ENCODE peak calls at places on chromosome 3, in five cellular contexts. M is H54, H is heart left ventricle, P is suprapubic skin, J is vagina. W is an unnamed sample.
A peak's percentile ranks its signal among the peaks of the same experiment; 100 is the strongest.

GRCh38 chr3:139303216-139303615 is 40.6 kb upstream of the MRPS22 start:
- DNase-seq in M (no peak), J (no peak), H (no peak), P (no peak), W (no peak)

GRCh38 chr3:193903976-193904375 is 232.0 kb upstream of the HES1 start:
- DNase-seq in H (no peak), J (peak; percentile 4), P (no peak), M (no peak), W (no peak)

GRCh38 chr3:139182143-139182542 is 137.5 kb upstream of the PRR23C start:
- DNase-seq in J (no peak), M (no peak), H (no peak), P (no peak), W (no peak)

GRCh38 chr3:25603703-25604102 is 61.0 kb downstream of the TOP2B start:
- DNase-seq in H (no peak), M (no peak), P (no peak), J (no peak), W (no peak)

GRCh38 chr3:112770026-112770626 is 76.5 kb downstream of the CD200R1L start:
- DNase-seq in J (no peak), P (no peak), M (no peak), H (no peak), W (no peak)

GRCh38 chr3:8739757-8740508 is 6.3 kb downstream of the CAV3 start:
- DNase-seq in H (no peak), P (peak; percentile 57), J (no peak), M (peak; percentile 82), W (no peak)

GRCh38 chr3:71425491-71426071 is 157.9 kb downstream of the FOXP1 start:
- DNase-seq in P (no peak), H (no peak), M (peak; percentile 70), J (no peak), W (no peak)

GRCh38 chr3:143016321-143016972 is 15.1 kb downstream of the U2SURP start:
- DNase-seq in P (no peak), M (no peak), J (no peak), H (no peak), W (no peak)

GRCh38 chr3:27575509-27575908 is 91.3 kb upstream of the SLC4A7 start:
- DNase-seq in M (no peak), P (no peak), H (no peak), J (no peak), W (no peak)

GRCh38 chr3:100600181-100601042 is 9.0 kb upstream of the ADGRG7 start:
- DNase-seq in J (no peak), M (no peak), P (no peak), H (no peak), W (no peak)

GRCh38 chr3:33612641-33613040 is 105.4 kb downstream of the CLASP2 start:
- DNase-seq in M (no peak), J (no peak), H (no peak), P (no peak), W (no peak)

GRCh38 chr3:62462790-62463186 is 89.4 kb upstream of the FEZF2 start:
- DNase-seq in M (no peak), J (no peak), P (no peak), H (no peak), W (no peak)

GRCh38 chr3:143134446-143134845 is 14.9 kb downstream of the CHST2 start:
- DNase-seq in P (no peak), H (no peak), J (no peak), M (no peak), W (no peak)

GRCh38 chr3:185878920-185879319 is 54.1 kb upstream of the IGF2BP2 start:
- DNase-seq in J (no peak), P (no peak), M (peak; percentile 30), H (no peak), W (no peak)

GRCh38 chr3:168517514-168518071 is 421.9 kb upstream of the GOLIM4 start:
- DNase-seq in M (no peak), J (no peak), H (no peak), P (no peak), W (no peak)

GRCh38 chr3:126414961-126415660 is 20.4 kb downstream of the CFAP100 start:
- DNase-seq in M (no peak), J (no peak), H (no peak), P (peak; percentile 71), W (no peak)

GRCh38 chr3:196238612-196239190 is 22.4 kb downstream of the SLC51A start:
- DNase-seq in P (no peak), H (no peak), J (no peak), M (no peak), W (no peak)

GRCh38 chr3:51243919-51244318 is 141.2 kb upstream of the MANF start:
- DNase-seq in H (no peak), J (no peak), M (no peak), P (no peak), W (no peak)

GRCh38 chr3:136305879-136306278 is 55.7 kb downstream of the PCCB start:
- DNase-seq in M (peak; percentile 36), J (no peak), H (no peak), P (no peak), W (no peak)

GRCh38 chr3:126106336-126107202 is 22.6 kb upstream of the SLC41A3 start:
- DNase-seq in M (no peak), P (no peak), H (no peak), J (no peak), W (no peak)

GRCh38 chr3:177898185-177898584 is 638.1 kb upstream of the KCNMB2 start:
- DNase-seq in P (no peak), H (no peak), M (no peak), J (no peak), W (no peak)

GRCh38 chr3:194870394-194871110 is 184.9 kb downstream of the FAM43A start:
- DNase-seq in P (peak; percentile 67), M (peak; percentile 28), J (no peak), H (peak; percentile 54), W (no peak)

GRCh38 chr3:126340081-126340511 is 17.1 kb downstream of the KLF15 start:
- DNase-seq in J (no peak), M (no peak), H (peak; percentile 24), P (peak; percentile 58), W (peak; percentile 17)

GRCh38 chr3:69197922-69198540 is 75.6 kb upstream of the LMOD3 start:
- DNase-seq in P (no peak), M (no peak), H (no peak), J (no peak), W (no peak)

GRCh38 chr3:11548721-11549131 is 95.0 kb downstream of the VGLL4 start:
- DNase-seq in H (peak; percentile 41), J (no peak), M (peak; percentile 69), P (no peak), W (peak; percentile 20)

GRCh38 chr3:120649735-120650705 is 32.0 kb downstream of the HGD start:
- DNase-seq in J (no peak), P (no peak), M (no peak), H (no peak), W (no peak)

GRCh38 chr3:143700431-143700975 is 147.8 kb downstream of the SLC9A9 start:
- DNase-seq in J (no peak), M (no peak), H (no peak), P (no peak), W (no peak)

GRCh38 chr3:182795383-182795782 is 2.1 kb downstream of the ATP11B start:
- DNase-seq in J (no peak), H (no peak), P (no peak), M (peak; percentile 12), W (peak; percentile 36)

GRCh38 chr3:167406876-167407492 is 26.9 kb upstream of the ZBBX start:
- DNase-seq in H (no peak), J (no peak), P (no peak), M (peak; percentile 43), W (no peak)

GRCh38 chr3:25663324-25664065 is 1.2 kb downstream of the TOP2B start:
- DNase-seq in H (no peak), P (no peak), J (no peak), M (no peak), W (peak; percentile 32)

GRCh38 chr3:119314821-119315220 is 20.6 kb downstream of the ARHGAP31 start:
- DNase-seq in J (no peak), H (no peak), M (no peak), P (no peak), W (no peak)

DNA sequence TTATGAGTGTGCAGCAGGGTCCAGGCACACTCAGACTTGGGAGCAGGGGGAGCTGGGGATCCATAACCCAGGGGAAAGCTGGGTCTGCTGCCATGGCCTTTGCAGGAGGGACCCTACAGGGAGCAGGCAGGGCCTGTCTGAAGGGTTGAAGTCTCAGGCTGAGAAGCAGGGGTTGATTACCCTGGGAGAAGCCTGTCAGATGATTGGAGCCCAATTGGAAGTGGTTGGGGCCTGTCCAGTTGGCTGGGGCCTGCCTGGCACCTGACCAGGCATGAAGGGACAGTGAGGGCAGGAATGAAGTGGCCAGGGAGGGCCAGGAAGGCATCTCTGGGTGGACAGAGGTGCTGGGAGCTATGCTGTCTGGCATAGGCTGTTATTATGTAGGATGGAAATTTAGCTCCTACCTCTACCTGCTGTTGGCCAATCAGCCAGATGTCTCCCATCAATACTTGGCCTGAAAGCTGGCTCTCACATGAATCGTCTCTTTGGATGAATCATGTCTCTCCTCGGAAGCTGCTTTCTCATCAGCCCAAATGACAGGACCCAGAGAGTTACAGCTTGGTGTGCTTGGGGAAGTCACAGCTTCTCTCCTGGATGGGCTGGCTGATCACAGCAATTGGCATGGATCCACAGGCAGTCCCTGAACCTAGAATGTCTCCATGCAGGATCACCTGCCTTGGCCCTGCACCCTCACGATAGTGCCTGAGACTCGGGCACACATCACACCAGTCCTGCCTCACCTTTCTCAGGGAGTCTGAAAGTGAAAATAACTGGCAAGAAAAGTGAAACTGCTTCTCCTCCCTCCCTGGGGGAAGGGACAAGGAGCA is 27.5 kb upstream of the SLCO2A1 start:
- DNase-seq in M (no peak), J (peak; percentile 72), P (peak; percentile 47), H (no peak), W (no peak)
- TF ChIP-seq POLR2A in M (no peak), J (no peak), P (no peak), H (no peak), W (no peak)

GRCh38 chr3:103873897-103874545 is 1439.2 kb downstream of the ZPLD1 start:
- DNase-seq in M (no peak), H (no peak), J (no peak), P (no peak), W (no peak)
- TF ChIP-seq POLR2A in M (no peak), H (no peak), J (no peak), P (no peak), W (no peak)

GRCh38 chr3:122382888-122383666 is at the start of gene MIX23:
- DNase-seq in J (no peak), M (peak; percentile 69), H (peak; percentile 87), P (peak; percentile 93), W (peak; percentile 89)
- TF ChIP-seq POLR2A in J (no peak), M (peak; percentile 60), H (no peak), P (peak; percentile 26), W (no peak)

DNA sequence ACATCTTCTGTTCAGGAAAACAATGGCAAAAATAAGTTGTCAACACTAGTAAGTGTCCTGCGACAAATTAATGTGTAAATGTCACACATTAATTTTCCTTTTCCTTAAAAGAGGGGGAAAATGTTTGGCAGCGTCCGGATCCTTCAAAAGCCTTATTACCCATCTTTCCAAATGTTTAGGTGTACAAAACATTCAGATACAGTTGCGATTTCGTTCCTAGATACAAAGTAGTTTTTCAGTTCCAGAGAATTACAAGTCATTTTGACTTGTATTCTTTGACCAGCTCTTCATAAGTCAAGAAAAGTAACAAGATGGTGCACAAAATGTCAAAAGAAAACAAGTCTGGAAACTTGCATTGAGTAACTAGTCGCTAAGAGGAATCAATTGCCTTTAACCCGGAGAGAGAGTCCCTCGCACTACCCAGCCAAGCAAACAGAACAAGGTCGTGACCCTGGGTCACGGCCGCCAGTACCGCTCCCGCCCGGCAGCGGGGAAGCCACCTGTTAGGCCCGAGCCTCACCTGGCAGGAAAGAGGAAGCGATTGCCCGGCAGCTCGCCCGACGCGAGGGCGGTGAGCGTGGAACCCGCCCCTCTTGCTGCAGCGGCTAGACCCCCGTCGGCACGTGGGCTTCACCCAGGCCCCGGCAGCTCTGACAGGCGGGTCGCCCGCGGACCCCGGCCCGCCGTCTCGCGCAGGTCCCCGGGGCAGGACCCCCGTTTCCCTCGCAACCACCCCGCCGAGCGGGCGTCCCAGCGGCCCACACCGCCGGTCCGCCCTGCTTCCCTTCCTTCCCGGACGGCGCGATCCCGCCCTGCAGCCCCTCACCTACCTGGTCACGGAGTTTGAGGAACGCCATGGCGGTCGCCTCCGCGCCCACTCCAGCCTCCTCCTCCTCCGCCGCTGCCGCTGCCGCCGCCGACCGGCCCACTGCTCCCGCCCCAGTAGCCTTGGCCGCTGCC is 61.0 kb upstream of the ANKRD28 start:
- DNase-seq in M (peak; percentile 33), J (no peak), P (no peak), H (peak; percentile 23), W (peak; percentile 80)
- TF ChIP-seq POLR2A in M (no peak), J (no peak), P (no peak), H (no peak), W (no peak)